ENCODE peak calls at places on chromosomes 3 and 15, in seven cellular contexts. R is activated T-cell treated with anti-CD3 and anti-CD28 coated beads for 1 hour, U is AG10803, C is neural crest cell, E is AG04450, O is T-helper 1 cell, Z is fibroblast of lung. N is an unnamed sample.

GRCh38 chr15:49036650-49037545 is 9.3 kb downstream of the SECISBP2L start:
- DNase-seq in R (no peak), U (peak), Z (peak), C (no peak), O (no peak), E (peak), N (peak)

GRCh38 chr3:14203521-14204079 is 25.0 kb downstream of the LSM3 start:
- DNase-seq in C (peak), R (no peak), O (peak), E (peak), Z (peak), U (peak), N (peak)

GRCh38 chr3:77799280-77799679 is 759.4 kb downstream of the ROBO2 start:
- DNase-seq in C (no peak), R (no peak), U (no peak), Z (no peak), E (no peak), O (no peak), N (no peak)

GRCh38 chr3:13509816-13510192 is 29.7 kb downstream of the HDAC11 start:
- DNase-seq in O (no peak), U (no peak), R (no peak), C (no peak), Z (no peak), E (no peak), N (no peak)

GRCh38 chr15:51757463-51757862 is 6.1 kb downstream of the TMOD2 start:
- DNase-seq in Z (no peak), U (no peak), R (no peak), C (no peak), O (no peak), E (no peak), N (no peak)

GRCh38 chr3:128435058-128435457 is 31.6 kb downstream of the DNAJB8 start:
- DNase-seq in C (no peak), U (no peak), O (no peak), R (no peak), Z (no peak), E (no peak), N (peak)

GRCh38 chr15:68542771-68543544 is 35.8 kb upstream of the CORO2B start:
- DNase-seq in R (no peak), O (no peak), U (peak), E (peak), C (no peak), Z (peak), N (peak)

GRCh38 chr3:171841620-171842000 is 1.5 kb upstream of the TMEM212 start:
- DNase-seq in Z (peak), O (no peak), E (no peak), C (no peak), U (peak), R (no peak), N (peak)

GRCh38 chr3:139037478-139037877 is 7.2 kb downstream of the PRR23C start:
- DNase-seq in O (no peak), C (no peak), U (no peak), E (no peak), R (no peak), Z (no peak), N (no peak)

GRCh38 chr15:73295630-73296286 is 73.0 kb downstream of the HCN4 start:
- DNase-seq in C (no peak), Z (peak), U (peak), O (no peak), E (no peak), R (no peak), N (peak)

GRCh38 chr3:157789162-157789561 is 285.9 kb upstream of the VEPH1 start:
- DNase-seq in R (no peak), O (no peak), E (no peak), U (no peak), Z (no peak), C (no peak), N (no peak)

GRCh38 chr3:114155370-114155821 is 23.5 kb downstream of the DRD3 start:
- DNase-seq in O (no peak), E (no peak), C (peak), U (peak), R (peak), Z (peak), N (peak)

GRCh38 chr3:124395584-124396340 is 334.5 kb upstream of the UMPS start:
- DNase-seq in R (no peak), Z (peak), U (no peak), E (no peak), C (no peak), O (no peak), N (no peak)

GRCh38 chr3:113773381-113773780 is 26.5 kb downstream of the ATP6V1A start:
- DNase-seq in R (no peak), E (peak), O (no peak), C (no peak), U (peak), Z (peak), N (peak)

GRCh38 chr15:31262901-31263671 is 63.5 kb upstream of the KLF13 start:
- DNase-seq in Z (peak), O (no peak), C (no peak), U (peak), R (no peak), E (no peak), N (peak)

GRCh38 chr3:168088106-168088722 is 7.5 kb downstream of the GOLIM4 start:
- DNase-seq in R (no peak), O (no peak), C (no peak), U (peak), Z (no peak), E (no peak), N (peak)

GRCh38 chr3:146625117-146625775 is 20.1 kb upstream of the PLSCR5 start:
- DNase-seq in O (no peak), U (peak), E (no peak), R (no peak), Z (peak), C (no peak), N (peak)

GRCh38 chr3:182259579-182259978 is 533.7 kb upstream of the ATP11B start:
- DNase-seq in E (no peak), Z (no peak), R (no peak), C (peak), O (no peak), U (no peak), N (peak)

GRCh38 chr15:69265347-69265955 is 33.3 kb upstream of the PAQR5 start:
- DNase-seq in U (peak), E (no peak), R (no peak), C (no peak), Z (peak), O (no peak), N (peak)

GRCh38 chr15:68997930-68998777 is 16.3 kb upstream of the NOX5 start:
- DNase-seq in U (no peak), E (no peak), R (no peak), O (no peak), Z (no peak), C (no peak), N (no peak)

GRCh38 chr3:186025161-186025560 is 83.7 kb downstream of the ETV5 start:
- DNase-seq in O (no peak), U (peak), E (peak), C (no peak), R (no peak), Z (peak), N (peak)

GRCh38 chr3:136545664-136546266 is 206.4 kb downstream of the STAG1 start:
- DNase-seq in U (peak), O (no peak), Z (peak), C (no peak), R (no peak), E (no peak), N (peak)

GRCh38 chr3:57820479-57820878 is 64.4 kb downstream of the SLMAP start:
- DNase-seq in Z (no peak), O (no peak), U (no peak), R (no peak), C (no peak), E (no peak), N (no peak)

GRCh38 chr3:113746069-113746954 is at the start of gene NAA50:
- DNase-seq in C (peak), O (peak), Z (peak), E (peak), R (peak), U (peak), N (peak)

GRCh38 chr3:34248352-34248751 is 449.9 kb downstream of the PDCD6IP start:
- DNase-seq in Z (no peak), R (no peak), O (no peak), U (no peak), C (no peak), E (no peak), N (no peak)

GRCh38 chr3:152656207-152657001 is 178.5 kb upstream of the P2RY1 start:
- DNase-seq in E (no peak), Z (no peak), R (no peak), C (peak), O (no peak), U (no peak), N (no peak)

GRCh38 chr3:159191454-159191853 is 389.6 kb downstream of the MFSD1 start:
- DNase-seq in C (no peak), O (no peak), E (no peak), R (no peak), U (peak), Z (no peak), N (peak)

GRCh38 chr3:162879163-162879562 is 1382.6 kb downstream of the OTOL1 start:
- DNase-seq in Z (no peak), O (no peak), R (no peak), E (no peak), C (no peak), U (no peak), N (no peak)

GRCh38 chr3:8767181-8767666 is 2.2 kb downstream of the OXTR start:
- DNase-seq in Z (no peak), E (no peak), U (no peak), C (no peak), R (no peak), O (no peak), N (peak)

GRCh38 chr15:69546182-69546581 is 93.6 kb downstream of the RPLP1 start:
- DNase-seq in U (no peak), Z (no peak), E (no peak), C (no peak), R (no peak), O (no peak), N (no peak)

GRCh38 chr3:62990704-62991413 is 115.6 kb upstream of the CADPS start:
- DNase-seq in O (no peak), U (no peak), R (no peak), C (no peak), Z (no peak), E (no peak), N (no peak)